ENCODE peak calls at places on chromosomes 13 and 19, in ten cellular contexts. S is HT1080, F is NCI-H1436, H is lower leg skin, O is NCI-H2029, P is stromal cell of bone marrow, M is B cell, Y is NCI-H774, B is cardiac muscle cell, W is WTC11. N is an unnamed sample.

GRCh38 chr19:4066176-4066606 is 508 bp downstream of the ZBTB7A start:
- DNase-seq in F (no peak), H (no peak), O (no peak), B (no peak), S (no peak), M (no peak), P (no peak), Y (no peak), W (no peak), N (no peak)

GRCh38 chr13:65300220-65300619 is 1929.9 kb downstream of the PCDH9 start:
- DNase-seq in P (no peak), S (no peak), H (no peak), O (no peak), F (no peak), W (no peak), Y (no peak), B (no peak), M (no peak), N (no peak)

GRCh38 chr19:46728693-46729339 is 11.9 kb upstream of the PRKD2 start:
- DNase-seq in H (no peak), F (no peak), Y (no peak), O (no peak), M (peak), B (peak), P (peak), W (peak), S (peak), N (no peak)

GRCh38 chr13:68050746-68051145 is 820.6 kb upstream of the PCDH9 start:
- DNase-seq in H (no peak), W (no peak), B (no peak), O (no peak), S (no peak), M (no peak), Y (no peak), F (no peak), P (peak), N (no peak)

GRCh38 chr19:42129399-42130253 is 2.6 kb downstream of the POU2F2 start:
- DNase-seq in B (no peak), S (no peak), P (no peak), F (no peak), H (peak), O (no peak), Y (no peak), M (peak), W (no peak), N (no peak)

GRCh38 chr19:5286465-5287029 is 54.1 kb downstream of the PTPRS start:
- DNase-seq in F (no peak), W (no peak), P (no peak), B (no peak), H (no peak), O (no peak), S (no peak), Y (no peak), M (no peak), N (no peak)

GRCh38 chr19:38699027-38699346 is 45.3 kb downstream of the CAPN12 start:
- DNase-seq in P (no peak), F (no peak), O (no peak), M (no peak), S (no peak), Y (no peak), H (no peak), B (no peak), W (no peak), N (no peak)

GRCh38 chr19:38727868-38728660 is 16.2 kb downstream of the CAPN12 start:
- DNase-seq in B (no peak), M (no peak), Y (no peak), O (no peak), H (peak), P (no peak), W (no peak), S (no peak), F (no peak), N (no peak)

GRCh38 chr13:29847501-29847983 is 2.9 kb downstream of the UBL3 start:
- DNase-seq in W (no peak), M (no peak), F (no peak), B (peak), H (peak), S (peak), O (no peak), Y (no peak), P (peak), N (no peak)

GRCh38 chr13:47250141-47250540 is 353.3 kb upstream of the HTR2A start:
- DNase-seq in O (no peak), M (no peak), H (peak), P (peak), Y (no peak), W (no peak), S (no peak), F (no peak), B (no peak), N (no peak)

GRCh38 chr19:7947939-7948338 is 4.5 kb upstream of the TIMM44 start:
- DNase-seq in B (no peak), O (no peak), S (peak), F (no peak), M (no peak), H (no peak), W (no peak), Y (no peak), P (no peak), N (no peak)

GRCh38 chr19:44822670-44823372 is 13.9 kb downstream of the BCAM start:
- DNase-seq in H (no peak), P (no peak), Y (no peak), O (no peak), F (no peak), B (peak), W (no peak), M (no peak), S (no peak), N (no peak)

GRCh38 chr19:33389574-33390119 is 16.1 kb downstream of the CEBPG start:
- DNase-seq in H (no peak), O (no peak), P (no peak), M (peak), F (no peak), W (no peak), S (no peak), B (no peak), Y (no peak), N (no peak)

GRCh38 chr19:18385675-18386542 is at the start of gene GDF15:
- DNase-seq in W (peak), M (no peak), Y (no peak), P (peak), O (no peak), S (peak), H (peak), B (peak), F (no peak), N (no peak)

N was measured in NCI-H1105 treated with DMSO at 0.1 percent for 48 hours.